ENCODE peak calls at places on chromosomes 7 and 10, in eight cellular contexts. One of them, this sample, is unnamed.

GRCh38 chr10:102669206-102670064 is 25.2 kb downstream of the TRIM8 start:
- DNase-seq in HCT116: peak; percentile 35
- DNase-seq in SK-N-SH: peak; percentile 76
- DNase-seq in GM12878: no peak
- DNase-seq in HepG2: peak; percentile 64
- DNase-seq in Panc1: no peak
- DNase-seq in K562: peak; percentile 48
- DNase-seq in GM23338: peak; percentile 57
- DNase-seq in this sample: no peak

GRCh38 chr10:83469719-83470336 is 669.5 kb upstream of the GHITM start:
- DNase-seq in HCT116: no peak
- DNase-seq in SK-N-SH: no peak
- DNase-seq in GM12878: no peak
- DNase-seq in HepG2: no peak
- DNase-seq in Panc1: no peak
- DNase-seq in GM23338: no peak
- DNase-seq in K562: no peak
- DNase-seq in this sample: no peak

GRCh38 chr7:22934473-22935065 is 79.4 kb downstream of the HYCC1 start:
- DNase-seq in GM23338: no peak
- DNase-seq in GM12878: no peak
- DNase-seq in HepG2: no peak
- DNase-seq in SK-N-SH: no peak
- DNase-seq in Panc1: no peak
- DNase-seq in K562: no peak
- DNase-seq in HCT116: no peak
- DNase-seq in this sample: no peak

GRCh38 chr10:132030898-132031463 is 34.8 kb upstream of the JAKMIP3 start:
- DNase-seq in GM12878: no peak
- DNase-seq in HCT116: no peak
- DNase-seq in HepG2: no peak
- DNase-seq in SK-N-SH: no peak
- DNase-seq in GM23338: no peak
- DNase-seq in Panc1: no peak
- DNase-seq in K562: no peak
- DNase-seq in this sample: no peak

GRCh38 chr10:50310560-50311174 is 59.4 kb upstream of the ASAH2 start:
- DNase-seq in HepG2: peak; percentile 17
- DNase-seq in Panc1: peak; percentile 12
- DNase-seq in GM23338: peak; percentile 76
- DNase-seq in GM12878: no peak
- DNase-seq in HCT116: peak; percentile 18
- DNase-seq in K562: peak; percentile 76
- DNase-seq in SK-N-SH: peak; percentile 33
- DNase-seq in this sample: peak; percentile 17

GRCh38 chr7:101058355-101058754 is 26.9 kb upstream of the TRIM56 start:
- DNase-seq in HCT116: peak; percentile 8
- DNase-seq in GM23338: peak; percentile 78
- DNase-seq in K562: peak; percentile 86
- DNase-seq in SK-N-SH: no peak
- DNase-seq in Panc1: no peak
- DNase-seq in GM12878: no peak
- DNase-seq in HepG2: peak; percentile 48
- DNase-seq in this sample: no peak

GRCh38 chr10:119991816-119992215 is 99.3 kb downstream of the SEC23IP start:
- DNase-seq in Panc1: no peak
- DNase-seq in HepG2: no peak
- DNase-seq in HCT116: no peak
- DNase-seq in SK-N-SH: no peak
- DNase-seq in GM23338: no peak
- DNase-seq in GM12878: no peak
- DNase-seq in K562: no peak
- DNase-seq in this sample: no peak

GRCh38 chr10:45278860-45279498 is 36.4 kb downstream of the OR13A1 start:
- DNase-seq in K562: peak; percentile 61
- DNase-seq in GM23338: no peak
- DNase-seq in HepG2: no peak
- DNase-seq in HCT116: no peak
- DNase-seq in GM12878: no peak
- DNase-seq in SK-N-SH: no peak
- DNase-seq in Panc1: no peak
- DNase-seq in this sample: no peak

GRCh38 chr7:93923291-93923690 is 1.8 kb downstream of the GNG11 start:
- DNase-seq in SK-N-SH: no peak
- DNase-seq in Panc1: no peak
- DNase-seq in HCT116: no peak
- DNase-seq in HepG2: no peak
- DNase-seq in K562: no peak
- DNase-seq in GM23338: no peak
- DNase-seq in GM12878: no peak
- DNase-seq in this sample: no peak

GRCh38 chr7:18655969-18656761 is 160.6 kb downstream of the HDAC9 start:
- DNase-seq in Panc1: no peak
- DNase-seq in HepG2: no peak
- DNase-seq in GM23338: no peak
- DNase-seq in GM12878: no peak
- DNase-seq in K562: no peak
- DNase-seq in HCT116: no peak
- DNase-seq in SK-N-SH: no peak
- DNase-seq in this sample: no peak

GRCh38 chr10:72248477-72249151 is 25.1 kb upstream of the DDIT4 start:
- DNase-seq in K562: no peak
- DNase-seq in HCT116: no peak
- DNase-seq in GM23338: peak; percentile 76
- DNase-seq in HepG2: peak; percentile 68
- DNase-seq in GM12878: peak; percentile 99
- DNase-seq in Panc1: no peak
- DNase-seq in SK-N-SH: peak; percentile 35
- DNase-seq in this sample: peak; percentile 70

GRCh38 chr7:143283344-143283743 is 1.4 kb upstream of the TMEM139 start:
- DNase-seq in HepG2: no peak
- DNase-seq in SK-N-SH: no peak
- DNase-seq in GM23338: peak; percentile 54
- DNase-seq in K562: no peak
- DNase-seq in HCT116: no peak
- DNase-seq in GM12878: no peak
- DNase-seq in Panc1: no peak
- DNase-seq in this sample: no peak

GRCh38 chr10:61120805-61121204 is 176.8 kb upstream of the RHOBTB1 start:
- DNase-seq in HepG2: no peak
- DNase-seq in K562: no peak
- DNase-seq in GM12878: no peak
- DNase-seq in GM23338: no peak
- DNase-seq in HCT116: no peak
- DNase-seq in Panc1: no peak
- DNase-seq in SK-N-SH: no peak
- DNase-seq in this sample: no peak

GRCh38 chr10:117956972-117957371 is 89.8 kb downstream of the RAB11FIP2 start:
- DNase-seq in GM23338: no peak
- DNase-seq in Panc1: no peak
- DNase-seq in GM12878: no peak
- DNase-seq in K562: no peak
- DNase-seq in HepG2: no peak
- DNase-seq in SK-N-SH: no peak
- DNase-seq in HCT116: no peak
- DNase-seq in this sample: no peak

GRCh38 chr10:122044713-122045112 is 55.8 kb downstream of the TACC2 start:
- DNase-seq in GM12878: no peak
- DNase-seq in Panc1: no peak
- DNase-seq in GM23338: peak; percentile 50
- DNase-seq in SK-N-SH: no peak
- DNase-seq in HCT116: no peak
- DNase-seq in HepG2: no peak
- DNase-seq in K562: no peak
- DNase-seq in this sample: no peak
- TF ChIP-seq REST in GM12878: no peak
- TF ChIP-seq REST in Panc1: no peak
- TF ChIP-seq REST in GM23338: no peak
- TF ChIP-seq REST in SK-N-SH: no peak
- TF ChIP-seq REST in HCT116: no peak
- TF ChIP-seq REST in HepG2: no peak
- TF ChIP-seq REST in K562: no peak
- TF ChIP-seq REST in this sample: no peak

GRCh38 chr10:15871823-15872222 is 11.5 kb upstream of the MINDY3 start:
- DNase-seq in GM23338: no peak
- DNase-seq in Panc1: no peak
- DNase-seq in HepG2: no peak
- DNase-seq in HCT116: no peak
- DNase-seq in K562: no peak
- DNase-seq in GM12878: no peak
- DNase-seq in SK-N-SH: no peak
- DNase-seq in this sample: no peak
- H3K27me3 ChIP-seq in GM23338: peaks cover 23% of the 10 kb centered on the region
- H3K27me3 ChIP-seq in Panc1: peaks cover 4% of the 10 kb centered on the region
- H3K27me3 ChIP-seq in HepG2: peaks cover under 1% of the 10 kb centered on the region
- H3K27me3 ChIP-seq in HCT116: peaks cover 32% of the 10 kb centered on the region
- H3K27me3 ChIP-seq in K562: no peaks in the 10 kb centered on the region
- H3K27me3 ChIP-seq in GM12878: no peaks in the 10 kb centered on the region
- H3K27me3 ChIP-seq in SK-N-SH: peaks cover 8% of the 10 kb centered on the region
- H3K27me3 ChIP-seq in this sample: no peaks in the 10 kb centered on the region

GRCh38 chr7:4269746-4270145 is 412.3 kb upstream of the FOXK1 start:
- DNase-seq in SK-N-SH: no peak
- DNase-seq in GM12878: no peak
- DNase-seq in HCT116: no peak
- DNase-seq in Panc1: no peak
- DNase-seq in GM23338: no peak
- DNase-seq in HepG2: no peak
- DNase-seq in K562: no peak
- DNase-seq in this sample: no peak

GRCh38 chr7:4271716-4272015 is 410.4 kb upstream of the FOXK1 start:
- DNase-seq in GM23338: no peak
- DNase-seq in Panc1: no peak
- DNase-seq in SK-N-SH: no peak
- DNase-seq in K562: no peak
- DNase-seq in GM12878: no peak
- DNase-seq in HepG2: no peak
- DNase-seq in HCT116: no peak
- DNase-seq in this sample: no peak

GRCh38 chr7:4269086-4269485 is 413.0 kb upstream of the FOXK1 start:
- DNase-seq in HepG2: no peak
- DNase-seq in Panc1: no peak
- DNase-seq in GM23338: no peak
- DNase-seq in HCT116: no peak
- DNase-seq in SK-N-SH: no peak
- DNase-seq in GM12878: no peak
- DNase-seq in K562: no peak
- DNase-seq in this sample: no peak

GRCh38 chr7:4270941-4271715 is 411.0 kb upstream of the FOXK1 start:
- DNase-seq in SK-N-SH: no peak
- DNase-seq in HCT116: no peak
- DNase-seq in GM12878: no peak
- DNase-seq in K562: no peak
- DNase-seq in Panc1: no peak
- DNase-seq in HepG2: no peak
- DNase-seq in GM23338: peak; percentile 27
- DNase-seq in this sample: no peak

GRCh38 chr7:4270268-4270667 is 411.8 kb upstream of the FOXK1 start:
- DNase-seq in HCT116: no peak
- DNase-seq in HepG2: no peak
- DNase-seq in GM23338: no peak
- DNase-seq in K562: no peak
- DNase-seq in GM12878: no peak
- DNase-seq in SK-N-SH: no peak
- DNase-seq in Panc1: no peak
- DNase-seq in this sample: no peak
- TF ChIP-seq REST in HCT116: no peak
- TF ChIP-seq REST in HepG2: no peak
- TF ChIP-seq REST in GM23338: no peak
- TF ChIP-seq REST in K562: no peak
- TF ChIP-seq REST in GM12878: no peak
- TF ChIP-seq REST in SK-N-SH: no peak
- TF ChIP-seq REST in Panc1: no peak
- TF ChIP-seq REST in this sample: no peak

DNA sequence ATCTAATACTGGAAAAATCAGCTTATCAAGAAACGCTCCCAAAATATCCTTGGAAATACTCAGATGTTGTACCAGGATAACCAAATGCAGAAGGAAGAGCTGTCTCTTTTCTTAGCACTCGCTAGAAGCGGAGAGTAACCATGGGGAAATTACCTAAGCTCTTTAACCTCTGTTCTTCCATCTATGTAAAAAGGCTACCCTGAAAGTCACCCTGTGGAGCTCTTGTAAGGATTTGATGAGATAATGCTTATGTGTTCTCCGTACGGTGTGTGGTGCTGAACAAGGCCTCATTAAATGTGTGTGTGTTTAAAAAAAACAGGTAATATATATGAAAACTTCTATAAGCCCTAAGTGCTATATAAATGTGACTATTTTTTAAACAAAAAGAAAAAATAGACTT is 38.2 kb upstream of the MYO3A start:
- DNase-seq in SK-N-SH: no peak
- DNase-seq in K562: no peak
- DNase-seq in GM12878: no peak
- DNase-seq in GM23338: no peak
- DNase-seq in HCT116: no peak
- DNase-seq in HepG2: no peak
- DNase-seq in Panc1: no peak
- DNase-seq in this sample: no peak
- H3K27me3 ChIP-seq in SK-N-SH: no peaks in the 10 kb centered on the region
- H3K27me3 ChIP-seq in K562: no peaks in the 10 kb centered on the region
- H3K27me3 ChIP-seq in GM12878: no peaks in the 10 kb centered on the region
- H3K27me3 ChIP-seq in GM23338: no peaks in the 10 kb centered on the region
- H3K27me3 ChIP-seq in HCT116: peaks cover 48% of the 10 kb centered on the region
- H3K27me3 ChIP-seq in HepG2: no peaks in the 10 kb centered on the region
- H3K27me3 ChIP-seq in Panc1: no peaks in the 10 kb centered on the region
- H3K27me3 ChIP-seq in this sample: no peaks in the 10 kb centered on the region